ENCODE peak calls at places on chromosome 7, in five cellular contexts. M, L, P, R and X are unnamed samples.

GRCh38 chr7:127287133-127287532 is 34.4 kb upstream of the GRM8 start:
- DNase-seq in M (peak), P (no peak), L (no peak), R (no peak), X (no peak)

GRCh38 chr7:138396251-138397070 is 63.6 kb upstream of the TRIM24 start:
- DNase-seq in M (peak), R (no peak), P (no peak), L (no peak), X (peak)

GRCh38 chr7:38873433-38873832 is 35.6 kb downstream of the VPS41 start:
- DNase-seq in M (no peak), P (no peak), L (no peak), R (no peak), X (no peak)

GRCh38 chr7:69078997-69079769 is 519.1 kb upstream of the AUTS2 start:
- DNase-seq in P (no peak), R (no peak), M (no peak), L (peak), X (no peak)

GRCh38 chr7:148480479-148481146 is 110.0 kb upstream of the C7orf33 start:
- DNase-seq in M (no peak), R (no peak), L (no peak), P (no peak), X (no peak)

GRCh38 chr7:150787321-150788281 is 12.6 kb downstream of the TMEM176B start:
- DNase-seq in M (no peak), P (no peak), L (no peak), R (no peak), X (no peak)

GRCh38 chr7:28984631-28985030 is 26.5 kb upstream of the TRIL start:
- DNase-seq in L (no peak), M (no peak), P (peak), R (peak), X (peak)

GRCh38 chr7:12103948-12104347 is 107.1 kb upstream of the TMEM106B start:
- DNase-seq in M (no peak), L (no peak), P (no peak), R (no peak), X (no peak)

GRCh38 chr7:18151419-18151818 is 123.8 kb upstream of the PRPS1L1 start:
- DNase-seq in M (peak), P (no peak), R (no peak), L (no peak), X (no peak)

GRCh38 chr7:138097064-138097741 is 20.9 kb downstream of the AKR1D1 start:
- DNase-seq in L (no peak), R (no peak), M (peak), P (no peak), X (peak)

GRCh38 chr7:128097211-128097731 is 66.0 kb upstream of the LRRC4 start:
- DNase-seq in P (no peak), M (no peak), R (peak), L (no peak), X (no peak)

GRCh38 chr7:151876899-151877777 is at the start of gene PRKAG2:
- DNase-seq in L (peak), R (no peak), M (peak), P (peak), X (peak)

GRCh38 chr7:100208911-100209408 is 10.8 kb upstream of the PVRIG start:
- DNase-seq in R (no peak), M (no peak), P (no peak), L (no peak), X (no peak)

GRCh38 chr7:123615344-123615743 is 13.7 kb downstream of the ASB15 start:
- DNase-seq in R (peak), L (no peak), P (no peak), M (no peak), X (no peak)

DNA sequence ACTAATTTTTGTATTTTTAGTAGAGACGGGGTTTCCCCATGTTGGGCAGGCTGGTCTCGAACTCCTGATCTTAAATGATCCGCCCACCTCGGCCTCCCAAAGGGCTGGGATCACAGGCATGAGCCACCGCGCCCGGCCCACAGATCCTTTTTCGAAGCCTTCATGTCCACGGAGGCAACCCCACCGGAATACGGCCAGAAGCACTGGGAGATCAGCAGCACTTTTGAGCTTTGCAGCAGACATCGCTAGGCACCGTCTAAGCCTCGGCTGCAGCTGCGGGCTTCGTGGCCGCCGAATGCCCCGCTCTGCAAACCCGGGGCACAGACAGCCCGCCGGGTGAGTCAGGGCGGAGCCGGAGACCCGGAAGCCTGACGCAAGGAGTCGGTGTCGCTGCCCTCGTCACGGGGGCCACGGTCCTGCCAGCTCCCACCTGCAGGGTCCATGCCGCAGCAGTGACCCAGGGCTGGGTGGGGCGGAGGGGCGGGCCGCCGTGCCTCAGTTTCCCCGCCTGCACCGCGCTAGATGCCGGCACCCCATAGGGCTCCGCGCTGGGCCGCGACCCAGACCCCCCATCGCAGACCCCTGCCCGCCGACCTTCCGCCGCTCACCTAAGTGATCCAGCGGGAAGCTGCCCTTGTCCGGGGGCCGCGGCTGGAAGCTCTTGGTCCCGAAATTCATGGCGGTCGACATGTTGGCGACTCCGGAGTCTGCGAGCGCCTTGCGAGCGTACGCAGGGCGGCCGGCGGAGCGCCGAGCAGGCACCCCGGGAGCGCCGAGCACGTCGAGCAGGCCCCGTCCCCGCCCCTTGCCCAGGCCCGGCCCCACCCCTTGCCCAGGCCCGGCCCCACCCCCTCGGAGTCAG is at the start of gene COX19:
- DNase-seq in P (peak), L (peak), R (peak), M (peak), X (peak)
- TF ChIP-seq POLR2A in P (peak), L (peak), R (peak), M (peak), X (no peak)

DNA sequence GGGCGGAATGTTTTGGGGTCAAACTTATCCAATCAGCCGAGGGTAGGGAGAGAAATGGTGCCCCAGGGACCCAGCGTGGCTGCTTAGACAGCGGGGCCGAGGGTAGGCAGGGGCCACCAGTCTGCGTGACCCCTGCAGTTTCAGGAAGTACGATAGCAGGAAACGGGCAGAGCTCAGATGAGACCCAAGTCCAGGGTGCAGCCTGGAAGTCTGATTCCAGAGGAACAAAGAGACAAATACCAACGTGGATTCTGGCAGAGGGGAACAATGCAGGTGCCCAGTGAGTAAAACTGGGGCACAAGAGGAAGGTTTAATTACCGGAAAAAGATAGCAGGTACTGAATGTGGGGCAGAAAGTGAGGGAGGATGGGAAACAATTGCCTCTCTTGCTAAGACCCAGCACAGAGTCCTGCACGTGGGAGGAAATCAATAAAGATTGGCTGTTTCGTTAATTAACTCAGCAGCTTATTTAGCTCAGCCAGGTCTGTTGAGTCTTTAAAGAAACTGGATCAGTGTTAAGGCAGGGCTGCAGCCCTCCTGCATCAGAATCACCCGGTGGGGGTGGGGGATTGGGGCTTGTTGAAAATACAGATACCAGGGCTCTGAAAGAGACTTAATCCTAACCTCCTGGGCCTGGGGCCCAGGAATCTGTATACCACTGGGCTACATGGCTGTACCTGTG is 50.4 kb upstream of the NFE2L3 start:
- DNase-seq in P (no peak), R (no peak), L (no peak), M (no peak), X (no peak)
- TF ChIP-seq POLR2A in P (peak), R (no peak), L (no peak), M (no peak), X (no peak)

DNA sequence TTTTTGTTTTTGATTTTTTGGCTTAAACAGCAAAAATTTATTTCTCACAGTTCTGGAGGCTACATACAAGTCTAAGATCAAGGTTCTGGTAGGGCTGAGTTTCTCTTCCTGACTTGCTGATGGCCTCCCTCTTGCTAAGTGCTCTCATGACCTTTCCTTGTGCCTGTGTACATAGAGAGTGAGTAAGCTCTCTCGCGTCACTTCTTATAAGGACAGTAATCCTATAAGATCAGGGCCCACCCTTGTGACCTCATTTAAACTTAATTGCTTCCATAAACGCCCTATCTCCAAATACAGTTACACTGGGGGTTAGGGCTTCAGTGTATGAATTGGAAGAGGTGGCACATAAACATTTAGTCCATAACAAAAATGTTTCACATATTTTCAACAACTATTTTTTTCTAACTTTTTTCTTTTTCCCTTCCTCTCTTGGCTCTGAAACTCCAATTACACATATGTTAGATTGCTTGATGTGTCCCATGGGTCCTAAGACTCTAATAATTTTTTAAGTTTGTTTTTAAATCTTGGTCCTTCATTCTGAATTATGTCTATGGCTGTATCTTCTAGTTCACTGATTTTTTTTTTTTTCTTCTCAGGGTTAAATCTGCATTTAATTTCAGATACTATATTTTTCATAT is 149.8 kb downstream of the HBP1 start:
- DNase-seq in R (peak), P (no peak), M (peak), L (no peak), X (no peak)
- TF ChIP-seq POLR2A in R (no peak), P (no peak), M (no peak), L (no peak), X (no peak)

GRCh38 chr7:130895006-130895750 is 161.2 kb upstream of the KLF14 start:
- DNase-seq in M (no peak), L (no peak), P (no peak), R (no peak), X (no peak)
- TF ChIP-seq POLR2A in M (no peak), L (no peak), P (no peak), R (no peak), X (no peak)

GRCh38 chr7:55120501-55121198 is 101.8 kb downstream of the EGFR start:
- DNase-seq in L (peak), P (no peak), R (peak), M (no peak), X (no peak)
- TF ChIP-seq POLR2A in L (no peak), P (no peak), R (no peak), M (no peak), X (no peak)